ENCODE peak calls at places on chromosomes 13 and 19, in seven cellular contexts. R, Y, E, W, V, Q and I are unnamed samples.

GRCh38 chr13:80755925-80756324 is 415.0 kb upstream of the SPRY2 start:
- DNase-seq in R (no peak), E (no peak), Q (no peak), Y (no peak), W (no peak), V (no peak), I (no peak)

GRCh38 chr13:82803341-82803740 is 1078.9 kb downstream of the SLITRK1 start:
- DNase-seq in Q (no peak), E (no peak), V (no peak), Y (no peak), W (no peak), R (no peak), I (no peak)

GRCh38 chr19:610801-611505 is 21.3 kb downstream of the HCN2 start:
- DNase-seq in Y (peak), R (peak), W (peak), Q (no peak), V (no peak), E (peak), I (no peak)

GRCh38 chr13:36454121-36454520 is 21.8 kb downstream of the CCNA1 start:
- DNase-seq in R (no peak), V (no peak), Q (no peak), Y (no peak), W (no peak), E (no peak), I (no peak)

GRCh38 chr19:16301999-16302694 is 22.5 kb upstream of the KLF2 start:
- DNase-seq in W (no peak), Q (no peak), R (no peak), Y (no peak), V (peak), E (no peak), I (no peak)

GRCh38 chr19:45333609-45334303 is 6.8 kb upstream of the KLC3 start:
- DNase-seq in W (no peak), V (no peak), E (no peak), Y (no peak), R (no peak), Q (no peak), I (no peak)

GRCh38 chr19:52963229-52963760 is 614 bp upstream of the ZNF816 start:
- DNase-seq in V (no peak), E (peak), Q (no peak), R (peak), Y (no peak), W (no peak), I (no peak)

GRCh38 chr19:16564842-16565241 is 7.4 kb downstream of the SLC35E1 start:
- DNase-seq in Y (no peak), Q (no peak), W (no peak), V (no peak), R (no peak), E (no peak), I (no peak)

GRCh38 chr19:2587001-2587719 is 111.2 kb downstream of the GADD45B start:
- DNase-seq in E (no peak), Y (no peak), R (no peak), Q (no peak), W (no peak), V (no peak), I (peak)

GRCh38 chr13:75368167-75368566 is 113.8 kb downstream of the TBC1D4 start:
- DNase-seq in R (no peak), W (no peak), E (peak), Y (peak), V (no peak), Q (no peak), I (no peak)

GRCh38 chr13:113732961-113733950 is 25.8 kb upstream of the TMEM255B start:
- DNase-seq in Y (no peak), V (no peak), R (no peak), E (no peak), Q (no peak), W (no peak), I (peak)

GRCh38 chr19:18346091-18346490 is 5.7 kb downstream of the PGPEP1 start:
- DNase-seq in E (no peak), Y (no peak), W (no peak), Q (no peak), V (peak), R (no peak), I (no peak)

GRCh38 chr19:19458110-19458816 is 52.8 kb downstream of the GATAD2A start:
- DNase-seq in Q (no peak), V (no peak), W (no peak), R (no peak), E (no peak), Y (no peak), I (peak)

GRCh38 chr13:97194473-97194872 is 27.7 kb upstream of the MBNL2 start:
- DNase-seq in Q (no peak), E (no peak), W (no peak), Y (no peak), R (no peak), V (peak), I (no peak)

GRCh38 chr19:38989066-38989605 is 13.6 kb upstream of the FBXO17 start:
- DNase-seq in Q (no peak), Y (no peak), E (no peak), R (peak), W (no peak), V (no peak), I (no peak)

GRCh38 chr19:19758164-19758563 is 25.3 kb upstream of the ZNF14 start:
- DNase-seq in Y (no peak), V (no peak), E (no peak), Q (no peak), W (no peak), R (no peak), I (no peak)

GRCh38 chr19:33640773-33641172 is 19.0 kb downstream of the CHST8 start:
- DNase-seq in W (no peak), R (no peak), Q (no peak), E (no peak), Y (no peak), V (no peak), I (peak)

GRCh38 chr13:71320452-71320851 is 546.6 kb downstream of the DACH1 start:
- DNase-seq in W (no peak), Q (no peak), E (no peak), R (no peak), Y (no peak), V (no peak), I (no peak)

GRCh38 chr19:34386645-34387445 is 17.4 kb upstream of the PDCD2L start:
- DNase-seq in Y (no peak), V (no peak), R (no peak), Q (no peak), E (no peak), W (no peak), I (no peak)

GRCh38 chr19:35342430-35342829 is 5.3 kb upstream of the FFAR1 start:
- DNase-seq in V (no peak), Q (no peak), Y (no peak), R (peak), W (no peak), E (no peak), I (no peak)

GRCh38 chr13:91894311-91894710 is 495.9 kb downstream of the GPC5 start:
- DNase-seq in R (no peak), Q (no peak), E (no peak), Y (no peak), V (no peak), W (no peak), I (no peak)

GRCh38 chr13:93690139-93690538 is 463.5 kb downstream of the GPC6 start:
- DNase-seq in E (no peak), R (no peak), W (no peak), Y (no peak), V (no peak), Q (no peak), I (no peak)

GRCh38 chr13:69389899-69390298 is 717.7 kb upstream of the ATXN8OS start:
- DNase-seq in R (no peak), Y (no peak), Q (no peak), E (no peak), W (no peak), V (no peak), I (no peak)

GRCh38 chr13:99322297-99323103 is 15.3 kb upstream of the GPR183 start:
- DNase-seq in Q (no peak), R (no peak), W (peak), Y (no peak), V (peak), E (no peak), I (no peak)

GRCh38 chr13:113621046-113621445 is 36.5 kb downstream of the TFDP1 start:
- DNase-seq in Q (no peak), R (no peak), Y (no peak), E (no peak), V (no peak), W (no peak), I (peak)

GRCh38 chr19:58020129-58020528 is 13.7 kb upstream of the ZSCAN1 start:
- DNase-seq in Y (no peak), V (no peak), Q (no peak), R (no peak), E (no peak), W (no peak), I (no peak)

GRCh38 chr13:68234278-68234677 is 1004.1 kb upstream of the PCDH9 start:
- DNase-seq in Q (no peak), V (peak), Y (no peak), R (no peak), E (no peak), W (no peak), I (no peak)

GRCh38 chr19:53989600-53990533 is 1.6 kb upstream of the CACNG6 start:
- DNase-seq in Q (no peak), W (no peak), R (peak), Y (no peak), V (no peak), E (no peak), I (no peak)

GRCh38 chr13:99267927-99268326 is 9.7 kb upstream of the GPR18 start:
- DNase-seq in Y (no peak), E (no peak), R (no peak), W (no peak), V (no peak), Q (no peak), I (no peak)

GRCh38 chr13:50053844-50054243 is 38.6 kb downstream of the KCNRG start:
- DNase-seq in V (no peak), E (no peak), R (no peak), Y (no peak), W (no peak), Q (no peak), I (no peak)

GRCh38 chr13:30978981-30979956 is 46.8 kb downstream of the TEX26 start:
- DNase-seq in R (no peak), Q (peak), E (no peak), Y (no peak), V (no peak), W (no peak), I (peak)

GRCh38 chr13:30364876-30365275 is 57.4 kb upstream of the UBE2L5 start:
- DNase-seq in W (no peak), V (no peak), Y (peak), R (no peak), E (no peak), Q (no peak), I (no peak)

GRCh38 chr19:17517898-17518297 is 6.4 kb downstream of the PGLS start:
- DNase-seq in V (no peak), E (no peak), W (no peak), Y (no peak), R (no peak), Q (no peak), I (no peak)

GRCh38 chr13:23378009-23378632 is 55.4 kb downstream of the SACS start:
- DNase-seq in Q (no peak), Y (peak), V (peak), E (no peak), W (peak), R (no peak), I (no peak)

GRCh38 chr13:79434578-79434977 is 28.5 kb upstream of the RBM26 start:
- DNase-seq in Q (no peak), E (no peak), R (no peak), W (no peak), Y (no peak), V (no peak), I (no peak)

GRCh38 chr13:90552702-90553101 is 794.8 kb upstream of the MIR17HG start:
- DNase-seq in V (peak), R (peak), Y (no peak), W (no peak), Q (no peak), E (no peak), I (no peak)

GRCh38 chr19:7862413-7862951 is 11.7 kb downstream of the PRR36 start:
- DNase-seq in E (peak), R (no peak), Q (peak), W (peak), Y (peak), V (peak), I (no peak)

GRCh38 chr13:58919551-58919950 is 1244.2 kb downstream of the DIAPH3 start:
- DNase-seq in Q (no peak), E (no peak), V (no peak), R (no peak), W (no peak), Y (no peak), I (no peak)